ENCODE peak calls at places on chromosomes 7 and 10, in seven cellular contexts. One of them, this sample, is unnamed.

GRCh38 chr7:11331128-11332102 is 357.7 kb downstream of the PHF14 start:
- DNase-seq in ELR: no peak
- DNase-seq in brain microvascular endothelial cell: no peak
- DNase-seq in RWPE1: no peak
- DNase-seq in lower lobe of right lung: no peak
- DNase-seq in NB4: no peak
- DNase-seq in NCI-H774: no peak
- DNase-seq in this sample: no peak

GRCh38 chr7:114415054-114415997 is 711 bp downstream of the FOXP2 start:
- DNase-seq in ELR: peak; percentile 16
- DNase-seq in lower lobe of right lung: no peak
- DNase-seq in RWPE1: no peak
- DNase-seq in NCI-H774: peak; percentile 59
- DNase-seq in NB4: no peak
- DNase-seq in brain microvascular endothelial cell: no peak
- DNase-seq in this sample: no peak

GRCh38 chr10:100562008-100562672 is 26.4 kb downstream of the HIF1AN start:
- DNase-seq in lower lobe of right lung: peak; percentile 79
- DNase-seq in NCI-H774: no peak
- DNase-seq in brain microvascular endothelial cell: peak; percentile 36
- DNase-seq in ELR: peak; percentile 58
- DNase-seq in NB4: peak; percentile 74
- DNase-seq in RWPE1: peak; percentile 92
- DNase-seq in this sample: peak; percentile 23

GRCh38 chr10:103693070-103693811 is 162.1 kb downstream of the SH3PXD2A start:
- DNase-seq in NB4: peak; percentile 54
- DNase-seq in lower lobe of right lung: no peak
- DNase-seq in ELR: peak; percentile 38
- DNase-seq in NCI-H774: no peak
- DNase-seq in brain microvascular endothelial cell: no peak
- DNase-seq in RWPE1: no peak
- DNase-seq in this sample: no peak

GRCh38 chr10:71302874-71303568 is 16.0 kb upstream of the SLC29A3 start:
- DNase-seq in NCI-H774: peak; percentile 19
- DNase-seq in ELR: peak; percentile 73
- DNase-seq in lower lobe of right lung: peak; percentile 11
- DNase-seq in brain microvascular endothelial cell: peak; percentile 40
- DNase-seq in NB4: peak; percentile 82
- DNase-seq in RWPE1: peak; percentile 66
- DNase-seq in this sample: peak; percentile 53

GRCh38 chr7:41164440-41164839 is 538.5 kb downstream of the INHBA start:
- DNase-seq in lower lobe of right lung: no peak
- DNase-seq in RWPE1: no peak
- DNase-seq in NB4: no peak
- DNase-seq in NCI-H774: no peak
- DNase-seq in ELR: no peak
- DNase-seq in brain microvascular endothelial cell: no peak
- DNase-seq in this sample: no peak

GRCh38 chr7:148670374-148670773 is 28.3 kb upstream of the CUL1 start:
- DNase-seq in RWPE1: no peak
- DNase-seq in ELR: peak; percentile 26
- DNase-seq in NB4: no peak
- DNase-seq in brain microvascular endothelial cell: peak; percentile 10
- DNase-seq in lower lobe of right lung: no peak
- DNase-seq in NCI-H774: no peak
- DNase-seq in this sample: no peak

GRCh38 chr10:50614444-50615137 is 9.2 kb downstream of the SGMS1 start:
- DNase-seq in NCI-H774: peak; percentile 30
- DNase-seq in NB4: no peak
- DNase-seq in ELR: peak; percentile 34
- DNase-seq in RWPE1: no peak
- DNase-seq in brain microvascular endothelial cell: no peak
- DNase-seq in lower lobe of right lung: no peak
- DNase-seq in this sample: no peak

GRCh38 chr10:47335906-47336305 is 12.3 kb upstream of the RBP3 start:
- DNase-seq in RWPE1: no peak
- DNase-seq in lower lobe of right lung: no peak
- DNase-seq in brain microvascular endothelial cell: no peak
- DNase-seq in NCI-H774: no peak
- DNase-seq in NB4: no peak
- DNase-seq in ELR: no peak
- DNase-seq in this sample: no peak

GRCh38 chr7:26376208-26376917 is 84.7 kb downstream of the SNX10 start:
- DNase-seq in ELR: no peak
- DNase-seq in NCI-H774: peak; percentile 61
- DNase-seq in RWPE1: no peak
- DNase-seq in NB4: peak; percentile 74
- DNase-seq in lower lobe of right lung: peak; percentile 63
- DNase-seq in brain microvascular endothelial cell: no peak
- DNase-seq in this sample: no peak

GRCh38 chr10:31101123-31101522 is 69.5 kb upstream of the ZNF438 start:
- DNase-seq in ELR: peak; percentile 93
- DNase-seq in lower lobe of right lung: no peak
- DNase-seq in NB4: peak; percentile 43
- DNase-seq in NCI-H774: no peak
- DNase-seq in RWPE1: peak; percentile 57
- DNase-seq in brain microvascular endothelial cell: peak; percentile 88
- DNase-seq in this sample: no peak

GRCh38 chr10:73110345-73110849 is at the start of gene NUDT13:
- DNase-seq in NCI-H774: no peak
- DNase-seq in RWPE1: peak; percentile 63
- DNase-seq in NB4: peak; percentile 94
- DNase-seq in ELR: peak; percentile 87
- DNase-seq in brain microvascular endothelial cell: peak; percentile 78
- DNase-seq in lower lobe of right lung: peak; percentile 59
- DNase-seq in this sample: no peak

GRCh38 chr10:9010093-9010492 is 955.6 kb downstream of the GATA3 start:
- DNase-seq in RWPE1: no peak
- DNase-seq in brain microvascular endothelial cell: no peak
- DNase-seq in lower lobe of right lung: no peak
- DNase-seq in NCI-H774: no peak
- DNase-seq in NB4: no peak
- DNase-seq in ELR: no peak
- DNase-seq in this sample: no peak

GRCh38 chr10:117534321-117535044 is 8.1 kb upstream of the EMX2 start:
- DNase-seq in brain microvascular endothelial cell: no peak
- DNase-seq in NCI-H774: no peak
- DNase-seq in RWPE1: no peak
- DNase-seq in lower lobe of right lung: no peak
- DNase-seq in ELR: no peak
- DNase-seq in NB4: no peak
- DNase-seq in this sample: no peak

GRCh38 chr7:20491286-20491685 is 124.2 kb upstream of the ABCB5 start:
- DNase-seq in NB4: no peak
- DNase-seq in NCI-H774: no peak
- DNase-seq in brain microvascular endothelial cell: no peak
- DNase-seq in lower lobe of right lung: no peak
- DNase-seq in ELR: no peak
- DNase-seq in RWPE1: no peak
- DNase-seq in this sample: no peak

GRCh38 chr10:62082729-62083412 is 181.4 kb downstream of the ARID5B start:
- DNase-seq in NB4: no peak
- DNase-seq in NCI-H774: no peak
- DNase-seq in RWPE1: no peak
- DNase-seq in lower lobe of right lung: no peak
- DNase-seq in ELR: peak; percentile 32
- DNase-seq in brain microvascular endothelial cell: peak; percentile 49
- DNase-seq in this sample: no peak

GRCh38 chr10:121974019-121974534 is 940 bp downstream of the NSMCE4A start:
- DNase-seq in brain microvascular endothelial cell: no peak
- DNase-seq in ELR: no peak
- DNase-seq in RWPE1: no peak
- DNase-seq in NCI-H774: no peak
- DNase-seq in NB4: no peak
- DNase-seq in lower lobe of right lung: no peak
- DNase-seq in this sample: no peak

GRCh38 chr7:132207211-132207610 is 369.1 kb downstream of the PLXNA4 start:
- DNase-seq in NCI-H774: no peak
- DNase-seq in RWPE1: no peak
- DNase-seq in brain microvascular endothelial cell: no peak
- DNase-seq in ELR: no peak
- DNase-seq in NB4: no peak
- DNase-seq in lower lobe of right lung: no peak
- DNase-seq in this sample: no peak

GRCh38 chr7:134593530-134594392 is 44.9 kb downstream of the AKR1B15 start:
- DNase-seq in NCI-H774: no peak
- DNase-seq in lower lobe of right lung: peak; percentile 48
- DNase-seq in ELR: peak; percentile 50
- DNase-seq in RWPE1: no peak
- DNase-seq in NB4: peak; percentile 47
- DNase-seq in brain microvascular endothelial cell: peak; percentile 72
- DNase-seq in this sample: no peak

GRCh38 chr7:133491319-133491718 is 238.4 kb downstream of the EXOC4 start:
- DNase-seq in lower lobe of right lung: no peak
- DNase-seq in NCI-H774: no peak
- DNase-seq in ELR: no peak
- DNase-seq in brain microvascular endothelial cell: no peak
- DNase-seq in RWPE1: no peak
- DNase-seq in NB4: no peak
- DNase-seq in this sample: no peak

GRCh38 chr10:30176182-30176581 is 116.8 kb upstream of the JCAD start:
- DNase-seq in NCI-H774: no peak
- DNase-seq in RWPE1: no peak
- DNase-seq in lower lobe of right lung: no peak
- DNase-seq in brain microvascular endothelial cell: no peak
- DNase-seq in NB4: no peak
- DNase-seq in ELR: peak; percentile 28
- DNase-seq in this sample: no peak

GRCh38 chr7:96624954-96625353 is 84.7 kb downstream of the SEM1 start:
- DNase-seq in brain microvascular endothelial cell: no peak
- DNase-seq in lower lobe of right lung: no peak
- DNase-seq in ELR: no peak
- DNase-seq in NB4: no peak
- DNase-seq in NCI-H774: no peak
- DNase-seq in RWPE1: no peak
- DNase-seq in this sample: no peak

GRCh38 chr10:103451871-103452713 is at the start of gene CALHM2:
- DNase-seq in lower lobe of right lung: peak; percentile 77
- DNase-seq in NB4: no peak
- DNase-seq in RWPE1: no peak
- DNase-seq in brain microvascular endothelial cell: peak; percentile 47
- DNase-seq in ELR: peak; percentile 74
- DNase-seq in NCI-H774: no peak
- DNase-seq in this sample: no peak

GRCh38 chr10:6445671-6446278 is 134.3 kb downstream of the PRKCQ start:
- DNase-seq in lower lobe of right lung: peak; percentile 57
- DNase-seq in RWPE1: peak; percentile 36
- DNase-seq in NB4: peak; percentile 61
- DNase-seq in NCI-H774: no peak
- DNase-seq in ELR: peak; percentile 47
- DNase-seq in brain microvascular endothelial cell: peak; percentile 28
- DNase-seq in this sample: peak; percentile 17

GRCh38 chr7:157693521-157694388 is 357.0 kb downstream of the DNAJB6 start:
- DNase-seq in ELR: no peak
- DNase-seq in NB4: no peak
- DNase-seq in lower lobe of right lung: no peak
- DNase-seq in RWPE1: no peak
- DNase-seq in brain microvascular endothelial cell: no peak
- DNase-seq in NCI-H774: no peak
- DNase-seq in this sample: no peak

GRCh38 chr7:142345817-142346216 is 88.0 kb upstream of the PRSS58 start:
- DNase-seq in RWPE1: no peak
- DNase-seq in ELR: no peak
- DNase-seq in NB4: no peak
- DNase-seq in brain microvascular endothelial cell: no peak
- DNase-seq in lower lobe of right lung: no peak
- DNase-seq in NCI-H774: no peak
- DNase-seq in this sample: no peak